ENCODE peak calls at places on chromosomes 16 and 17, in nine cellular contexts. I, W, Z, U, Y, L, M, B and P are unnamed samples.

GRCh38 chr16:57764341-57765159 is 29.0 kb downstream of the KATNB1 start:
- DNase-seq in I (no peak), W (peak; percentile 47), Z (peak; percentile 82), U (peak; percentile 88), Y (peak; percentile 18), L (no peak), M (peak; percentile 55), B (peak; percentile 41), P (peak; percentile 30)

GRCh38 chr17:66542183-66542966 is 240.0 kb downstream of the PRKCA start:
- DNase-seq in I (no peak), W (no peak), Z (peak; percentile 66), U (peak; percentile 80), Y (no peak), L (no peak), M (peak; percentile 80), B (no peak), P (no peak)

GRCh38 chr17:71349908-71350600 is 770.8 kb upstream of the SOX9 start:
- DNase-seq in I (no peak), W (no peak), Z (no peak), U (peak; percentile 39), Y (no peak), L (no peak), M (no peak), B (no peak), P (no peak)

GRCh38 chr16:75109732-75110243 is 6.8 kb downstream of the LDHD start:
- DNase-seq in I (peak; percentile 77), W (no peak), Z (peak; percentile 41), U (no peak), Y (no peak), L (no peak), M (no peak), B (no peak), P (no peak)

GRCh38 chr17:72634621-72635020 is 457.9 kb downstream of the SLC39A11 start:
- DNase-seq in I (no peak), W (no peak), Z (peak; percentile 82), U (no peak), Y (no peak), L (no peak), M (no peak), B (no peak), P (no peak)

GRCh38 chr16:82031116-82032084 is 3.7 kb upstream of the HSD17B2 start:
- DNase-seq in I (no peak), W (no peak), Z (peak; percentile 71), U (peak; percentile 71), Y (no peak), L (no peak), M (peak; percentile 60), B (peak; percentile 27), P (peak; percentile 26)

GRCh38 chr16:77344306-77344705 is 90.5 kb downstream of the ADAMTS18 start:
- DNase-seq in I (no peak), W (no peak), Z (peak; percentile 34), U (peak; percentile 34), Y (no peak), L (no peak), M (no peak), B (no peak), P (no peak)

GRCh38 chr16:15829460-15829859 is 27.4 kb downstream of the MYH11 start:
- DNase-seq in I (peak; percentile 47), W (no peak), Z (no peak), U (peak; percentile 29), Y (no peak), L (peak; percentile 62), M (no peak), B (peak; percentile 44), P (no peak)

GRCh38 chr16:929227-929669 is 41.5 kb downstream of the LMF1 start:
- DNase-seq in I (no peak), W (peak; percentile 57), Z (no peak), U (no peak), Y (no peak), L (no peak), M (no peak), B (no peak), P (no peak)

GRCh38 chr16:2824626-2825025 is 5.5 kb upstream of the ZG16B start:
- DNase-seq in I (no peak), W (no peak), Z (no peak), U (no peak), Y (no peak), L (no peak), M (no peak), B (no peak), P (no peak)

GRCh38 chr17:40415390-40415789 is 2.3 kb downstream of the TOP2A start:
- DNase-seq in I (no peak), W (no peak), Z (peak; percentile 48), U (peak; percentile 73), Y (no peak), L (no peak), M (peak; percentile 13), B (peak; percentile 8), P (peak; percentile 34)

GRCh38 chr16:20675488-20676267 is 21.8 kb downstream of the ACSM1 start:
- DNase-seq in I (no peak), W (peak; percentile 45), Z (peak; percentile 54), U (peak; percentile 22), Y (no peak), L (no peak), M (no peak), B (no peak), P (no peak)

GRCh38 chr17:68821860-68822693 is 133.1 kb downstream of the ABCA8 start:
- DNase-seq in I (no peak), W (no peak), Z (peak; percentile 97), U (peak; percentile 90), Y (peak; percentile 55), L (no peak), M (peak; percentile 62), B (peak; percentile 78), P (no peak)

GRCh38 chr16:70715113-70715711 is 29.4 kb upstream of the MTSS2 start:
- DNase-seq in I (peak; percentile 80), W (peak; percentile 91), Z (peak; percentile 98), U (peak; percentile 97), Y (no peak), L (peak; percentile 92), M (peak; percentile 99), B (peak; percentile 92), P (no peak)

GRCh38 chr16:70717065-70717464 is 31.2 kb upstream of the MTSS2 start:
- DNase-seq in I (no peak), W (no peak), Z (no peak), U (no peak), Y (no peak), L (no peak), M (no peak), B (no peak), P (no peak)

GRCh38 chr16:70717817-70718216 is 32.0 kb upstream of the MTSS2 start:
- DNase-seq in I (no peak), W (no peak), Z (no peak), U (no peak), Y (no peak), L (no peak), M (no peak), B (no peak), P (no peak)

GRCh38 chr16:70714526-70715112 is 28.8 kb upstream of the MTSS2 start:
- DNase-seq in I (no peak), W (no peak), Z (no peak), U (no peak), Y (no peak), L (no peak), M (no peak), B (no peak), P (no peak)

GRCh38 chr16:70715860-70716357 is 30.1 kb upstream of the MTSS2 start:
- DNase-seq in I (no peak), W (no peak), Z (peak; percentile 58), U (peak; percentile 31), Y (no peak), L (no peak), M (peak; percentile 29), B (no peak), P (no peak)
- H3K4me3 ChIP-seq in I (no peak overlapping the region), W (no peak overlapping the region), Z (peak overlapping the region; percentile 49), U (no peak overlapping the region), Y (no peak overlapping the region), L (peak overlapping the region; percentile 49), M (no peak overlapping the region), B (no peak overlapping the region), P (peak overlapping the region; percentile 45)

GRCh38 chr17:80726558-80727408 is 182.1 kb downstream of the RPTOR start:
- DNase-seq in I (no peak), W (no peak), Z (no peak), U (no peak), Y (no peak), L (no peak), M (no peak), B (no peak), P (no peak)

GRCh38 chr17:80725532-80725931 is 180.9 kb downstream of the RPTOR start:
- DNase-seq in I (no peak), W (no peak), Z (no peak), U (peak; percentile 20), Y (no peak), L (no peak), M (no peak), B (no peak), P (no peak)

GRCh38 chr17:80729016-80729415 is 184.4 kb downstream of the RPTOR start:
- DNase-seq in I (no peak), W (no peak), Z (no peak), U (no peak), Y (no peak), L (no peak), M (no peak), B (no peak), P (no peak)

GRCh38 chr17:80724723-80725388 is 180.2 kb downstream of the RPTOR start:
- DNase-seq in I (no peak), W (peak; percentile 47), Z (peak; percentile 66), U (peak; percentile 90), Y (no peak), L (no peak), M (peak; percentile 16), B (no peak), P (no peak)

GRCh38 chr17:80727409-80727755 is 182.7 kb downstream of the RPTOR start:
- DNase-seq in I (no peak), W (no peak), Z (no peak), U (no peak), Y (no peak), L (no peak), M (no peak), B (no peak), P (no peak)
- H3K4me3 ChIP-seq in I (no peak overlapping the region), W (no peak overlapping the region), Z (no peak overlapping the region), U (no peak overlapping the region), Y (no peak overlapping the region), L (no peak overlapping the region), M (no peak overlapping the region), B (no peak overlapping the region), P (no peak overlapping the region)

GRCh38 chr17:76446449-76447231 is 6.3 kb downstream of the UBE2O start:
- DNase-seq in I (no peak), W (no peak), Z (peak; percentile 98), U (peak; percentile 85), Y (peak; percentile 81), L (no peak), M (peak; percentile 58), B (no peak), P (no peak)
- H3K4me3 ChIP-seq in I (no peak overlapping the region), W (no peak overlapping the region), Z (peak overlapping the region; percentile 62), U (no peak overlapping the region), Y (peak overlapping the region; percentile 39), L (no peak overlapping the region), M (no peak overlapping the region), B (peak overlapping the region; percentile 34), P (no peak overlapping the region)

GRCh38 chr17:4073983-4074830 is 68.6 kb downstream of the ZZEF1 start:
- DNase-seq in I (peak; percentile 13), W (no peak), Z (no peak), U (no peak), Y (no peak), L (no peak), M (no peak), B (no peak), P (no peak)
- H3K4me3 ChIP-seq in I (no peak overlapping the region), W (no peak overlapping the region), Z (no peak overlapping the region), U (no peak overlapping the region), Y (no peak overlapping the region), L (no peak overlapping the region), M (no peak overlapping the region), B (no peak overlapping the region), P (no peak overlapping the region)

GRCh38 chr16:5073279-5073629 is 1.6 kb downstream of the ALG1 start:
- DNase-seq in I (no peak), W (no peak), Z (peak; percentile 15), U (peak; percentile 53), Y (no peak), L (no peak), M (no peak), B (no peak), P (no peak)
- H3K4me3 ChIP-seq in I (no peak overlapping the region), W (no peak overlapping the region), Z (peak overlapping the region; percentile 78), U (no peak overlapping the region), Y (no peak overlapping the region), L (no peak overlapping the region), M (no peak overlapping the region), B (no peak overlapping the region), P (no peak overlapping the region)